ENCODE peak calls at places on chromosomes 13 and 19, in four cellular contexts. B, R, Z and T are unnamed samples.

GRCh38 chr13:112776971-112777370 is 87.1 kb downstream of the ATP11A start:
- DNase-seq in R (no peak), B (no peak), Z (no peak), T (no peak)

GRCh38 chr19:34096020-34096915 is 76.0 kb upstream of the LSM14A start:
- DNase-seq in Z (peak), B (no peak), R (no peak), T (peak)

GRCh38 chr13:21637296-21637695 is 33.3 kb upstream of the MICU2 start:
- DNase-seq in R (peak), Z (peak), B (no peak), T (peak)

GRCh38 chr13:89214115-89214514 is 1542.9 kb downstream of the SLITRK5 start:
- DNase-seq in B (no peak), Z (no peak), R (no peak), T (no peak)

GRCh38 chr13:23381877-23382276 is 51.6 kb downstream of the SACS start:
- DNase-seq in R (no peak), B (no peak), Z (no peak), T (no peak)

GRCh38 chr13:29607465-29607864 is 12.0 kb upstream of the SLC7A1 start:
- DNase-seq in R (no peak), Z (no peak), B (no peak), T (no peak)

GRCh38 chr19:45419396-45419795 is 4.3 kb downstream of the ERCC1 start:
- DNase-seq in R (no peak), B (no peak), Z (no peak), T (no peak)

GRCh38 chr13:26342898-26343297 is 89.0 kb downstream of the CDK8 start:
- DNase-seq in Z (no peak), B (no peak), R (no peak), T (no peak)

GRCh38 chr13:110089815-110090214 is 217.1 kb downstream of the COL4A1 start:
- DNase-seq in Z (no peak), R (no peak), B (no peak), T (no peak)

GRCh38 chr19:5672708-5673459 is 7.4 kb downstream of the MICOS13 start:
- DNase-seq in Z (no peak), R (no peak), B (no peak), T (no peak)

GRCh38 chr19:13023666-13024065 is 28.4 kb downstream of the NFIX start:
- DNase-seq in B (no peak), R (no peak), Z (no peak), T (no peak)